ENCODE peak calls at places on chromosomes 7 and 10, in seven cellular contexts. One of them, this sample, is unnamed.

GRCh38 chr10:22657028-22657427 is 57.4 kb downstream of the PIP4K2A start:
- DNase-seq in memory B cell: no peak
- DNase-seq in activated naive CD4-positive, alpha-beta T cell: no peak
- DNase-seq in tibial artery: no peak
- DNase-seq in CD4-positive, CD25-positive, alpha-beta regulatory T cell: no peak
- DNase-seq in BE2C: no peak
- DNase-seq in substantia nigra: no peak
- DNase-seq in this sample: no peak

GRCh38 chr10:12349628-12350166 is 350 bp downstream of the CAMK1D start:
- DNase-seq in memory B cell: no peak
- DNase-seq in activated naive CD4-positive, alpha-beta T cell: no peak
- DNase-seq in tibial artery: no peak
- DNase-seq in CD4-positive, CD25-positive, alpha-beta regulatory T cell: no peak
- DNase-seq in BE2C: peak; percentile 30
- DNase-seq in substantia nigra: no peak
- DNase-seq in this sample: no peak

GRCh38 chr7:138388673-138389491 is 71.2 kb upstream of the TRIM24 start:
- DNase-seq in memory B cell: no peak
- DNase-seq in activated naive CD4-positive, alpha-beta T cell: no peak
- DNase-seq in tibial artery: no peak
- DNase-seq in CD4-positive, CD25-positive, alpha-beta regulatory T cell: no peak
- DNase-seq in BE2C: no peak
- DNase-seq in substantia nigra: no peak
- DNase-seq in this sample: no peak

GRCh38 chr7:111498608-111499007 is 63.7 kb downstream of the IMMP2L start:
- DNase-seq in memory B cell: no peak
- DNase-seq in activated naive CD4-positive, alpha-beta T cell: no peak
- DNase-seq in tibial artery: no peak
- DNase-seq in CD4-positive, CD25-positive, alpha-beta regulatory T cell: no peak
- DNase-seq in BE2C: no peak
- DNase-seq in substantia nigra: no peak
- DNase-seq in this sample: no peak

GRCh38 chr7:22025075-22025474 is 79.4 kb upstream of the CDCA7L start:
- DNase-seq in memory B cell: no peak
- DNase-seq in activated naive CD4-positive, alpha-beta T cell: no peak
- DNase-seq in tibial artery: no peak
- DNase-seq in CD4-positive, CD25-positive, alpha-beta regulatory T cell: no peak
- DNase-seq in BE2C: no peak
- DNase-seq in substantia nigra: no peak
- DNase-seq in this sample: no peak

GRCh38 chr10:124995605-124996004 is 53.7 kb downstream of the ZRANB1 start:
- DNase-seq in memory B cell: no peak
- DNase-seq in activated naive CD4-positive, alpha-beta T cell: no peak
- DNase-seq in tibial artery: no peak
- DNase-seq in CD4-positive, CD25-positive, alpha-beta regulatory T cell: no peak
- DNase-seq in BE2C: no peak
- DNase-seq in substantia nigra: no peak
- DNase-seq in this sample: no peak

GRCh38 chr7:96061844-96062243 is 260.1 kb downstream of the SLC25A13 start:
- DNase-seq in memory B cell: no peak
- DNase-seq in activated naive CD4-positive, alpha-beta T cell: no peak
- DNase-seq in tibial artery: no peak
- DNase-seq in CD4-positive, CD25-positive, alpha-beta regulatory T cell: no peak
- DNase-seq in BE2C: no peak
- DNase-seq in substantia nigra: no peak
- DNase-seq in this sample: no peak

GRCh38 chr7:121504478-121504877 is 108.4 kb upstream of the FAM3C start:
- DNase-seq in memory B cell: no peak
- DNase-seq in activated naive CD4-positive, alpha-beta T cell: no peak
- DNase-seq in tibial artery: no peak
- DNase-seq in CD4-positive, CD25-positive, alpha-beta regulatory T cell: no peak
- DNase-seq in BE2C: no peak
- DNase-seq in substantia nigra: no peak
- DNase-seq in this sample: no peak

GRCh38 chr7:100449190-100449795 is 13.0 kb upstream of the PPP1R35 start:
- DNase-seq in memory B cell: no peak
- DNase-seq in activated naive CD4-positive, alpha-beta T cell: no peak
- DNase-seq in tibial artery: no peak
- DNase-seq in CD4-positive, CD25-positive, alpha-beta regulatory T cell: no peak
- DNase-seq in BE2C: no peak
- DNase-seq in substantia nigra: no peak
- DNase-seq in this sample: no peak

GRCh38 chr10:22760025-22760424 is 45.6 kb upstream of the PIP4K2A start:
- DNase-seq in memory B cell: no peak
- DNase-seq in activated naive CD4-positive, alpha-beta T cell: no peak
- DNase-seq in tibial artery: no peak
- DNase-seq in CD4-positive, CD25-positive, alpha-beta regulatory T cell: no peak
- DNase-seq in BE2C: no peak
- DNase-seq in substantia nigra: no peak
- DNase-seq in this sample: no peak

GRCh38 chr7:36119005-36119711 is 33.9 kb upstream of the EEPD1 start:
- DNase-seq in memory B cell: no peak
- DNase-seq in activated naive CD4-positive, alpha-beta T cell: no peak
- DNase-seq in tibial artery: no peak
- DNase-seq in CD4-positive, CD25-positive, alpha-beta regulatory T cell: no peak
- DNase-seq in BE2C: no peak
- DNase-seq in substantia nigra: no peak
- DNase-seq in this sample: no peak

GRCh38 chr10:72132854-72133253 is 44.5 kb upstream of the SPOCK2 start:
- DNase-seq in memory B cell: no peak
- DNase-seq in activated naive CD4-positive, alpha-beta T cell: no peak
- DNase-seq in tibial artery: no peak
- DNase-seq in CD4-positive, CD25-positive, alpha-beta regulatory T cell: no peak
- DNase-seq in BE2C: no peak
- DNase-seq in substantia nigra: no peak
- DNase-seq in this sample: no peak

GRCh38 chr10:1289591-1289990 is 233.4 kb downstream of the WDR37 start:
- DNase-seq in memory B cell: no peak
- DNase-seq in activated naive CD4-positive, alpha-beta T cell: no peak
- DNase-seq in tibial artery: no peak
- DNase-seq in CD4-positive, CD25-positive, alpha-beta regulatory T cell: no peak
- DNase-seq in BE2C: no peak
- DNase-seq in substantia nigra: no peak
- DNase-seq in this sample: no peak

GRCh38 chr10:42962902-42963231 is 114.0 kb upstream of the RET start:
- DNase-seq in memory B cell: no peak
- DNase-seq in activated naive CD4-positive, alpha-beta T cell: no peak
- DNase-seq in tibial artery: peak; percentile 51
- DNase-seq in CD4-positive, CD25-positive, alpha-beta regulatory T cell: no peak
- DNase-seq in BE2C: no peak
- DNase-seq in substantia nigra: no peak
- DNase-seq in this sample: no peak

GRCh38 chr10:133366751-133367150 is 6.4 kb downstream of the ECHS1 start:
- DNase-seq in memory B cell: no peak
- DNase-seq in activated naive CD4-positive, alpha-beta T cell: no peak
- DNase-seq in tibial artery: peak; percentile 62
- DNase-seq in CD4-positive, CD25-positive, alpha-beta regulatory T cell: no peak
- DNase-seq in BE2C: no peak
- DNase-seq in substantia nigra: no peak
- DNase-seq in this sample: no peak

GRCh38 chr7:106071356-106071998 is 40.6 kb downstream of the SYPL1 start:
- DNase-seq in memory B cell: peak; percentile 72
- DNase-seq in activated naive CD4-positive, alpha-beta T cell: no peak
- DNase-seq in tibial artery: no peak
- DNase-seq in CD4-positive, CD25-positive, alpha-beta regulatory T cell: peak; percentile 69
- DNase-seq in BE2C: no peak
- DNase-seq in substantia nigra: no peak
- DNase-seq in this sample: peak; percentile 30

GRCh38 chr7:22481726-22482125 is 18.3 kb downstream of the STEAP1B start:
- DNase-seq in memory B cell: peak; percentile 22
- DNase-seq in activated naive CD4-positive, alpha-beta T cell: no peak
- DNase-seq in tibial artery: no peak
- DNase-seq in CD4-positive, CD25-positive, alpha-beta regulatory T cell: no peak
- DNase-seq in BE2C: no peak
- DNase-seq in substantia nigra: no peak
- DNase-seq in this sample: no peak

GRCh38 chr10:48634198-48634983 is 29.5 kb upstream of the ARHGAP22 start:
- DNase-seq in memory B cell: peak; percentile 71
- DNase-seq in activated naive CD4-positive, alpha-beta T cell: no peak
- DNase-seq in tibial artery: peak; percentile 86
- DNase-seq in CD4-positive, CD25-positive, alpha-beta regulatory T cell: no peak
- DNase-seq in BE2C: peak; percentile 69
- DNase-seq in substantia nigra: no peak
- DNase-seq in this sample: peak; percentile 35

GRCh38 chr7:127513311-127513710 is 72.1 kb downstream of the GCC1 start:
- DNase-seq in memory B cell: no peak
- DNase-seq in activated naive CD4-positive, alpha-beta T cell: no peak
- DNase-seq in tibial artery: no peak
- DNase-seq in CD4-positive, CD25-positive, alpha-beta regulatory T cell: no peak
- DNase-seq in BE2C: no peak
- DNase-seq in substantia nigra: no peak
- DNase-seq in this sample: no peak

GRCh38 chr10:130778166-130778545 is 533.4 kb downstream of the TCERG1L start:
- DNase-seq in memory B cell: no peak
- DNase-seq in activated naive CD4-positive, alpha-beta T cell: no peak
- DNase-seq in tibial artery: peak; percentile 37
- DNase-seq in CD4-positive, CD25-positive, alpha-beta regulatory T cell: no peak
- DNase-seq in BE2C: no peak
- DNase-seq in substantia nigra: no peak
- DNase-seq in this sample: no peak

GRCh38 chr7:157673573-157673972 is 336.8 kb downstream of the DNAJB6 start:
- DNase-seq in memory B cell: no peak
- DNase-seq in activated naive CD4-positive, alpha-beta T cell: no peak
- DNase-seq in tibial artery: peak; percentile 53
- DNase-seq in CD4-positive, CD25-positive, alpha-beta regulatory T cell: no peak
- DNase-seq in BE2C: no peak
- DNase-seq in substantia nigra: no peak
- DNase-seq in this sample: no peak